ENCODE peak calls at places on chromosome 19, in nine cellular contexts. Q is endothelial cell, V is astrocyte of the spinal cord, G is neural progenitor cell, L is AG04449, B is GM12878, Z is pons, E is T47D, T is NCI-H524 treated with DMSO at 0.1 percent for 48 hours. C is an unnamed sample.

GRCh38 chr19:31502536-31503170 is 153.4 kb upstream of the TSHZ3 start:
- DNase-seq in B (no peak), Z (no peak), E (no peak), V (no peak), Q (no peak), G (no peak), L (no peak), T (no peak), C (no peak)

GRCh38 chr19:28701491-28701890 is 511.5 kb downstream of the UQCRFS1 start:
- DNase-seq in V (peak), Q (no peak), E (no peak), B (no peak), G (no peak), T (no peak), Z (no peak), L (peak), C (no peak)

GRCh38 chr19:51089786-51090185 is 7.1 kb upstream of the KLK14 start:
- DNase-seq in T (no peak), Q (no peak), E (no peak), Z (no peak), G (no peak), V (no peak), L (no peak), B (no peak), C (no peak)

GRCh38 chr19:53583181-53583580 is 45.2 kb downstream of the ZNF331 start:
- DNase-seq in Q (no peak), B (no peak), T (no peak), E (no peak), V (no peak), L (no peak), G (no peak), Z (no peak), C (no peak)

GRCh38 chr19:17035842-17036424 is 9.3 kb upstream of the CPAMD8 start:
- DNase-seq in G (no peak), T (no peak), L (no peak), Z (peak), V (no peak), B (no peak), E (no peak), Q (no peak), C (no peak)

GRCh38 chr19:19345232-19345631 is 24.6 kb downstream of the MAU2 start:
- DNase-seq in Q (no peak), B (no peak), L (no peak), Z (no peak), V (no peak), T (no peak), G (no peak), E (no peak), C (no peak)

GRCh38 chr19:4575978-4576933 is 16.8 kb upstream of the SEMA6B start:
- DNase-seq in Q (peak), T (no peak), B (no peak), V (peak), G (peak), E (peak), L (no peak), Z (no peak), C (peak)

GRCh38 chr19:6423499-6424189 is 967 bp downstream of the KHSRP start:
- DNase-seq in G (peak), L (peak), V (peak), B (no peak), T (no peak), Q (peak), E (peak), Z (peak), C (peak)

GRCh38 chr19:2224754-2225349 is 11.3 kb downstream of the PLEKHJ1 start:
- DNase-seq in G (no peak), E (no peak), Q (no peak), V (no peak), T (no peak), Z (no peak), L (no peak), B (no peak), C (no peak)

GRCh38 chr19:2661615-2662014 is 40.9 kb downstream of the GNG7 start:
- DNase-seq in Q (no peak), Z (no peak), T (no peak), L (no peak), E (no peak), V (no peak), G (no peak), B (no peak), C (no peak)

GRCh38 chr19:14686411-14686810 is 3.4 kb upstream of the ZNF333 start:
- DNase-seq in V (peak), Q (no peak), B (no peak), L (no peak), Z (no peak), E (peak), T (no peak), G (peak), C (no peak)

GRCh38 chr19:43105496-43105895 is 23.0 kb upstream of the PSG2 start:
- DNase-seq in B (no peak), Q (no peak), T (no peak), E (no peak), V (no peak), L (no peak), Z (no peak), G (no peak), C (no peak)

GRCh38 chr19:7333198-7334118 is 15.3 kb upstream of the ARHGEF18 start:
- DNase-seq in B (peak), Q (no peak), T (no peak), G (no peak), L (no peak), E (no peak), V (no peak), Z (no peak), C (peak)

GRCh38 chr19:13981988-13982501 is 24.1 kb downstream of the RFX1 start:
- DNase-seq in B (no peak), Q (no peak), G (no peak), E (no peak), T (no peak), L (no peak), Z (no peak), V (no peak), C (no peak)

GRCh38 chr19:2181618-2181997 is 17.9 kb downstream of the DOT1L start:
- DNase-seq in E (no peak), V (no peak), Q (no peak), Z (no peak), B (no peak), T (no peak), G (no peak), L (no peak), C (no peak)

GRCh38 chr19:23286477-23286876 is 36.3 kb upstream of the ZNF724 start:
- DNase-seq in Z (no peak), V (no peak), Q (no peak), L (no peak), T (no peak), G (peak), B (no peak), E (no peak), C (no peak)

GRCh38 chr19:7191946-7192691 is 102.1 kb downstream of the INSR start:
- DNase-seq in E (no peak), Q (no peak), L (no peak), V (no peak), Z (no peak), T (no peak), G (no peak), B (no peak), C (no peak)

GRCh38 chr19:14139944-14140343 is 3.6 kb upstream of the ASF1B start:
- DNase-seq in G (peak), T (no peak), E (no peak), B (no peak), Z (no peak), Q (no peak), V (no peak), L (no peak), C (no peak)

GRCh38 chr19:5037936-5038335 is 69.0 kb downstream of the KDM4B start:
- DNase-seq in L (no peak), B (no peak), T (no peak), Z (no peak), E (no peak), V (no peak), G (no peak), Q (no peak), C (no peak)

GRCh38 chr19:56301886-56302620 is 12.6 kb downstream of the ZSCAN5A start:
- DNase-seq in E (no peak), Q (no peak), B (no peak), Z (no peak), L (no peak), G (no peak), V (no peak), T (no peak), C (no peak)

GRCh38 chr19:51018745-51019543 is 565 bp downstream of the KLK10 start:
- DNase-seq in T (no peak), G (no peak), B (no peak), Z (no peak), L (no peak), E (no peak), V (no peak), Q (peak), C (no peak)

GRCh38 chr19:1281895-1282287 is 3.8 kb upstream of the EFNA2 start:
- DNase-seq in T (no peak), B (no peak), G (no peak), L (no peak), Z (no peak), E (no peak), V (no peak), Q (no peak), C (no peak)

GRCh38 chr19:34677386-34678084 is at the start of gene ZNF302:
- DNase-seq in Q (peak), T (peak), V (peak), Z (peak), E (peak), B (peak), L (peak), G (peak), C (peak)

GRCh38 chr19:42412661-42413076 is 14.5 kb downstream of the LIPE start:
- DNase-seq in Z (peak), E (no peak), Q (no peak), L (no peak), V (no peak), T (no peak), B (no peak), G (no peak), C (peak)

GRCh38 chr19:41218615-41219507 is at the start of gene AXL:
- DNase-seq in V (peak), Q (peak), Z (peak), E (no peak), T (no peak), L (peak), G (peak), B (no peak), C (no peak)

GRCh38 chr19:19491321-19492025 is 23.9 kb downstream of the TSSK6 start:
- DNase-seq in G (no peak), L (no peak), E (no peak), Q (no peak), Z (no peak), B (no peak), T (no peak), V (no peak), C (no peak)

GRCh38 chr19:40398417-40399056 is 8.6 kb upstream of the HIPK4 start:
- DNase-seq in Z (no peak), Q (no peak), V (peak), G (peak), B (no peak), T (peak), L (no peak), E (no peak), C (no peak)

GRCh38 chr19:2800506-2800905 is 15.2 kb downstream of the THOP1 start:
- DNase-seq in V (no peak), L (no peak), G (no peak), Z (no peak), E (no peak), Q (no peak), B (no peak), T (no peak), C (no peak)

GRCh38 chr19:35742121-35742724 is at the start of gene IGFLR1:
- DNase-seq in E (no peak), T (no peak), G (no peak), Q (no peak), V (no peak), Z (peak), B (peak), L (no peak), C (peak)

GRCh38 chr19:47152205-47152604 is 21.6 kb downstream of the SAE1 start:
- DNase-seq in V (no peak), Q (no peak), Z (no peak), L (no peak), G (no peak), T (no peak), B (no peak), E (no peak), C (no peak)

GRCh38 chr19:32387701-32388392 is 17.7 kb upstream of the DPY19L3 start:
- DNase-seq in L (no peak), E (no peak), Q (no peak), Z (no peak), V (peak), B (no peak), G (no peak), T (no peak), C (no peak)

GRCh38 chr19:29480507-29480906 is 45.3 kb upstream of the VSTM2B start:
- DNase-seq in T (no peak), Q (no peak), E (no peak), B (no peak), G (no peak), Z (no peak), V (no peak), L (no peak), C (peak)

C was measured in spleen.